ENCODE peak calls at places on chromosomes 11 and 22, in four cellular contexts. N is fibroblast of pulmonary artery, H is GDM1, J is cardiac muscle cell. F is an unnamed sample.

GRCh38 chr22:42627981-42628380 is 12.4 kb downstream of the ATP5MGL start:
- DNase-seq in H (no peak), J (no peak), N (no peak), F (no peak)

GRCh38 chr11:94117871-94118270 is 10.8 kb upstream of the PANX1 start:
- DNase-seq in H (no peak), N (peak), J (no peak), F (no peak)

GRCh38 chr22:17350292-17350691 is 19.0 kb upstream of the CECR2 start:
- DNase-seq in J (no peak), H (no peak), N (no peak), F (no peak)

GRCh38 chr22:37229805-37230672 is 14.0 kb downstream of the RAC2 start:
- DNase-seq in J (no peak), N (no peak), H (peak), F (no peak)

GRCh38 chr11:45853616-45854219 is 6.4 kb downstream of the CRY2 start:
- DNase-seq in N (no peak), J (peak), H (no peak), F (no peak)

GRCh38 chr22:19816372-19817119 is 38.1 kb downstream of the GNB1L start:
- DNase-seq in N (no peak), J (no peak), H (no peak), F (no peak)

GRCh38 chr11:14148653-14149273 is 186.2 kb downstream of the SPON1 start:
- DNase-seq in J (peak), H (no peak), N (peak), F (peak)

GRCh38 chr11:56273854-56274253 is at the start of gene OR5T1:
- DNase-seq in J (no peak), N (no peak), H (no peak), F (no peak)

GRCh38 chr11:127601578-127601977 is 601.0 kb upstream of the KIRREL3 start:
- DNase-seq in J (no peak), H (no peak), N (no peak), F (no peak)

GRCh38 chr22:47624277-47625012 is 862.0 kb downstream of the TBC1D22A start:
- DNase-seq in J (no peak), H (no peak), N (no peak), F (no peak)

GRCh38 chr11:70503878-70504240 is 105.5 kb downstream of the CTTN start:
- DNase-seq in H (no peak), J (no peak), N (no peak), F (peak)

GRCh38 chr11:59614277-59615131 is 1.1 kb downstream of the OSBP start:
- DNase-seq in N (peak), H (no peak), J (no peak), F (peak)

GRCh38 chr11:18115360-18116127 is 9.7 kb upstream of the SAAL1 start:
- DNase-seq in J (peak), N (peak), H (peak), F (peak)

GRCh38 chr11:83456075-83456474 is 169.9 kb upstream of the CCDC90B start:
- DNase-seq in H (no peak), J (peak), N (no peak), F (no peak)

GRCh38 chr22:37310815-37311595 is 28.7 kb downstream of the CYTH4 start:
- DNase-seq in J (no peak), H (no peak), N (no peak), F (no peak)

GRCh38 chr11:125618383-125618782 is 6.6 kb upstream of the CHEK1 start:
- DNase-seq in J (no peak), H (no peak), N (no peak), F (no peak)

GRCh38 chr22:28670691-28671261 is 8.9 kb downstream of the TTC28 start:
- DNase-seq in H (no peak), J (no peak), N (no peak), F (no peak)

GRCh38 chr22:50473855-50474671 is 772 bp downstream of the SBF1 start:
- DNase-seq in H (no peak), J (peak), N (peak), F (peak)

GRCh38 chr11:123082977-123083376 is 21.0 kb upstream of the HSPA8 start:
- DNase-seq in J (no peak), N (no peak), H (no peak), F (peak)

GRCh38 chr11:5004429-5005274 is 10.0 kb downstream of the OR51L1 start:
- DNase-seq in N (peak), H (peak), J (peak), F (peak)

GRCh38 chr11:77436501-77436900 is 37.4 kb downstream of the PAK1 start:
- DNase-seq in N (no peak), J (no peak), H (no peak), F (no peak)

GRCh38 chr22:23816552-23816976 is 22.2 kb downstream of the DERL3 start:
- DNase-seq in J (no peak), H (no peak), N (no peak), F (no peak)

GRCh38 chr11:107799245-107799859 is 59.2 kb downstream of the SLC35F2 start:
- DNase-seq in N (peak), H (peak), J (peak), F (peak)

GRCh38 chr11:72625746-72626636 is 48.2 kb downstream of the PDE2A start:
- DNase-seq in H (no peak), N (peak), J (peak), F (peak)

GRCh38 chr22:44752285-44753188 is at the start of gene ARHGAP8:
- DNase-seq in N (no peak), H (no peak), J (peak), F (no peak)

GRCh38 chr22:26671317-26672059 is 14.1 kb downstream of the MIAT start:
- DNase-seq in N (no peak), H (no peak), J (no peak), F (no peak)

GRCh38 chr11:128181090-128181485 is 406.3 kb downstream of the ETS1 start:
- DNase-seq in H (no peak), N (peak), J (no peak), F (peak)

GRCh38 chr11:73478737-73479347 is 102.6 kb downstream of the RELT start:
- DNase-seq in N (peak), H (no peak), J (peak), F (peak)

GRCh38 chr11:72829884-72830533 is 15.8 kb downstream of the ATG16L2 start:
- DNase-seq in N (no peak), H (no peak), J (no peak), F (no peak)

GRCh38 chr11:126307706-126308105 is 3.8 kb downstream of the DCPS start:
- DNase-seq in N (peak), H (peak), J (peak), F (peak)

GRCh38 chr22:22558071-22558971 is 744 bp downstream of the PRAME start:
- DNase-seq in H (no peak), J (no peak), N (no peak), F (no peak)

GRCh38 chr11:65390099-65390941 is 3.9 kb downstream of the FRMD8 start:
- DNase-seq in N (peak), H (no peak), J (no peak), F (peak)

GRCh38 chr11:85407648-85408047 is 219.5 kb downstream of the DLG2 start:
- DNase-seq in H (no peak), J (peak), N (no peak), F (no peak)

GRCh38 chr11:102111787-102112653 is 1.8 kb downstream of the YAP1 start:
- DNase-seq in H (no peak), N (peak), J (peak), F (peak)

GRCh38 chr22:32205974-32206773 is 1.3 kb upstream of the RFPL2 start:
- DNase-seq in H (no peak), J (no peak), N (no peak), F (no peak)

GRCh38 chr11:115626414-115626813 is 122.2 kb upstream of the CADM1 start:
- DNase-seq in J (no peak), H (no peak), N (no peak), F (no peak)

GRCh38 chr11:16000065-16000464 is 356.3 kb downstream of the SOX6 start:
- DNase-seq in J (no peak), N (peak), H (no peak), F (peak)

GRCh38 chr11:111659201-111659600 is 57.0 kb downstream of the SIK2 start:
- DNase-seq in J (no peak), N (no peak), H (no peak), F (peak)

GRCh38 chr11:124898711-124899110 is 1.0 kb upstream of the ROBO4 start:
- DNase-seq in J (no peak), H (no peak), N (peak), F (peak)